ENCODE peak calls at places on chromosomes 5 and 9, in seven cellular contexts. M, L, W, G, R, E and A are unnamed samples.

GRCh38 chr9:133528001-133528886 is 3.5 kb upstream of the MYMK start:
- DNase-seq in E (no peak), M (no peak), G (no peak), L (no peak), R (no peak), W (no peak), A (no peak)

GRCh38 chr5:68087866-68088265 is 127.7 kb upstream of the PIK3R1 start:
- DNase-seq in W (no peak), G (no peak), L (no peak), M (no peak), E (peak), R (no peak), A (no peak)

GRCh38 chr9:135326141-135326540 is 153.4 kb upstream of the PPP1R26 start:
- DNase-seq in R (no peak), M (no peak), L (no peak), W (no peak), G (no peak), E (peak), A (no peak)

GRCh38 chr5:174146556-174146955 is 101.0 kb downstream of the NSG2 start:
- DNase-seq in W (no peak), G (no peak), R (no peak), L (no peak), M (no peak), E (no peak), A (no peak)

GRCh38 chr9:27150758-27151431 is 41.9 kb downstream of the TEK start:
- DNase-seq in M (no peak), G (no peak), E (no peak), W (no peak), L (no peak), R (no peak), A (no peak)

GRCh38 chr5:73592546-73592945 is 27.0 kb downstream of the UTP15 start:
- DNase-seq in E (no peak), G (no peak), R (no peak), L (no peak), M (no peak), W (no peak), A (no peak)

GRCh38 chr9:33225319-33226152 is 14.4 kb upstream of the SPINK4 start:
- DNase-seq in W (peak), E (no peak), R (peak), G (peak), M (no peak), L (peak), A (peak)

GRCh38 chr9:133634024-133634691 is 2.0 kb upstream of the DBH start:
- DNase-seq in G (no peak), M (no peak), R (no peak), E (no peak), L (no peak), W (no peak), A (no peak)

GRCh38 chr5:10562202-10563131 is 1.4 kb upstream of the ANKRD33B start:
- DNase-seq in R (peak), G (no peak), L (no peak), E (no peak), W (peak), M (no peak), A (peak)

GRCh38 chr9:88059469-88059868 is 78.8 kb downstream of the SPATA31C2 start:
- DNase-seq in L (no peak), M (no peak), R (no peak), G (no peak), W (no peak), E (no peak), A (no peak)

GRCh38 chr9:6073731-6074130 is 58.3 kb upstream of the RANBP6 start:
- DNase-seq in W (no peak), R (no peak), L (no peak), E (no peak), G (no peak), M (no peak), A (no peak)

GRCh38 chr5:176570044-176570443 is 20.9 kb downstream of the CDHR2 start:
- DNase-seq in E (no peak), M (no peak), R (no peak), W (no peak), L (no peak), G (no peak), A (no peak)

GRCh38 chr9:113516840-113517577 is 53.5 kb downstream of the RGS3 start:
- DNase-seq in M (no peak), R (peak), W (peak), G (no peak), E (no peak), L (no peak), A (peak)

GRCh38 chr5:92309336-92309991 is 926.3 kb upstream of the ARRDC3 start:
- DNase-seq in R (peak), M (peak), E (no peak), L (peak), W (no peak), G (no peak), A (no peak)

GRCh38 chr9:94985649-94986048 is 259.1 kb downstream of the AOPEP start:
- DNase-seq in R (no peak), W (no peak), M (no peak), G (no peak), L (no peak), E (no peak), A (no peak)

GRCh38 chr5:135465391-135466122 is 13.4 kb upstream of the TIFAB start:
- DNase-seq in G (no peak), L (no peak), R (no peak), W (no peak), M (no peak), E (no peak), A (no peak)